ENCODE peak calls at places on chromosome 2, in five cellular contexts. U, M, D, J and F are unnamed samples.

GRCh38 chr2:173218331-173219056 is 136.2 kb upstream of the CDCA7 start:
- DNase-seq in J (peak; percentile 19), M (peak; percentile 37), D (peak; percentile 62), U (no peak), F (peak; percentile 49)

GRCh38 chr2:225637199-225637598 is 237.7 kb downstream of the NYAP2 start:
- DNase-seq in M (no peak), U (no peak), J (no peak), D (no peak), F (no peak)

GRCh38 chr2:127423476-127423840 is 5.2 kb downstream of the PROC start:
- DNase-seq in D (no peak), U (no peak), M (no peak), J (no peak), F (peak; percentile 81)

GRCh38 chr2:20491739-20492531 is 45.1 kb downstream of the RHOB start:
- DNase-seq in M (no peak), U (no peak), J (no peak), D (no peak), F (peak; percentile 48)

GRCh38 chr2:179460530-179460929 is 195.9 kb upstream of the SESTD1 start:
- DNase-seq in U (no peak), D (peak; percentile 50), M (no peak), J (no peak), F (no peak)

GRCh38 chr2:240134956-240135520 is 1.1 kb downstream of the COPS9 start:
- DNase-seq in J (no peak), D (no peak), U (no peak), M (no peak), F (peak; percentile 41)

GRCh38 chr2:41836944-41837343 is 210.9 kb upstream of the PKDCC start:
- DNase-seq in M (peak; percentile 67), U (peak; percentile 10), D (peak; percentile 70), J (peak; percentile 62), F (peak; percentile 45)

GRCh38 chr2:112880696-112881095 is 30.3 kb upstream of the IL37 start:
- DNase-seq in U (no peak), D (no peak), J (no peak), M (no peak), F (no peak)

GRCh38 chr2:118224144-118224887 is 136.0 kb downstream of the INSIG2 start:
- DNase-seq in J (peak; percentile 48), M (peak; percentile 50), U (peak; percentile 24), D (peak; percentile 62), F (peak; percentile 76)

GRCh38 chr2:105087273-105087672 is 49.4 kb downstream of the MRPS9 start:
- DNase-seq in J (no peak), M (no peak), D (no peak), U (no peak), F (no peak)